ENCODE peak calls at places on chromosomes 13 and 19, in four cellular contexts. D, O, Q and Z are unnamed samples. For H3K9me3, the result is how much of the 10 kb centered on the place peaks cover.

GRCh38 chr13:36395280-36395679 is 37.0 kb upstream of the CCNA1 start:
- DNase-seq in D (peak), O (no peak), Q (no peak), Z (no peak)

GRCh38 chr13:100392709-100393630 is 195.6 kb downstream of the GGACT start:
- DNase-seq in D (peak), Q (peak), O (peak), Z (peak)

GRCh38 chr19:49151339-49152217 is 3.6 kb downstream of the HRC start:
- DNase-seq in Q (peak), D (peak), O (peak), Z (peak)

GRCh38 chr13:40434516-40435397 is 231.7 kb downstream of the FOXO1 start:
- DNase-seq in Q (no peak), D (no peak), O (no peak), Z (no peak)

GRCh38 chr13:44667950-44668349 is 91.8 kb upstream of the TSC22D1 start:
- DNase-seq in D (peak), O (no peak), Q (no peak), Z (no peak)

GRCh38 chr13:44307844-44308243 is 65.8 kb upstream of the SERP2 start:
- DNase-seq in D (no peak), Q (no peak), O (no peak), Z (no peak)

GRCh38 chr13:95056266-95056665 is 245.0 kb downstream of the ABCC4 start:
- DNase-seq in O (no peak), Q (no peak), D (no peak), Z (no peak)

GRCh38 chr13:54029226-54029625 is 1000.6 kb downstream of the OLFM4 start:
- DNase-seq in O (no peak), Q (no peak), D (no peak), Z (no peak)

GRCh38 chr13:111940892-111941291 is 126.1 kb upstream of the SOX1 start:
- DNase-seq in Q (no peak), D (no peak), O (no peak), Z (no peak)

GRCh38 chr19:51034704-51035103 is at the start of gene KLK12:
- DNase-seq in Q (no peak), D (no peak), O (no peak), Z (no peak)

GRCh38 chr19:37519890-37520289 is 13.2 kb downstream of the ZNF793 start:
- DNase-seq in Q (no peak), D (peak), O (no peak), Z (no peak)

GRCh38 chr13:79772811-79773210 is 291.9 kb downstream of the NDFIP2 start:
- DNase-seq in O (no peak), D (no peak), Q (no peak), Z (no peak)

GRCh38 chr19:49677232-49677881 is at the start of gene PRMT1:
- DNase-seq in D (no peak), Q (no peak), O (peak), Z (peak)

GRCh38 chr13:100634686-100635085 is 39.9 kb downstream of the TMTC4 start:
- DNase-seq in O (no peak), D (no peak), Q (no peak), Z (no peak)

GRCh38 chr13:32314968-32315254 is 252 bp downstream of the ZAR1L start:
- DNase-seq in Q (peak), D (peak), O (peak), Z (no peak)

GRCh38 chr13:27541386-27541785 is 78.9 kb downstream of the LNX2 start:
- DNase-seq in D (peak), Q (no peak), O (no peak), Z (no peak)

GRCh38 chr13:92270990-92271389 is 872.6 kb downstream of the GPC5 start:
- DNase-seq in O (no peak), Q (no peak), D (no peak), Z (no peak)

GRCh38 chr13:99144306-99144705 is 56.3 kb upstream of the UBAC2 start:
- DNase-seq in D (no peak), O (no peak), Q (no peak), Z (no peak)

GRCh38 chr19:1324792-1325567 is 39.3 kb downstream of the EFNA2 start:
- DNase-seq in Q (peak), D (peak), O (peak), Z (no peak)

GRCh38 chr13:45055902-45056648 is 64.2 kb upstream of the GTF2F2 start:
- DNase-seq in D (peak), O (peak), Q (peak), Z (no peak)

GRCh38 chr19:39672473-39672872 is 16.8 kb downstream of the LGALS16 start:
- DNase-seq in O (no peak), Q (no peak), D (no peak), Z (no peak)

GRCh38 chr13:109123971-109124370 is 494.6 kb downstream of the MYO16 start:
- DNase-seq in Q (no peak), O (no peak), D (no peak), Z (no peak)
- TF ChIP-seq CTCF in Q (no peak), O (no peak), D (no peak), Z (no peak)

DNA sequence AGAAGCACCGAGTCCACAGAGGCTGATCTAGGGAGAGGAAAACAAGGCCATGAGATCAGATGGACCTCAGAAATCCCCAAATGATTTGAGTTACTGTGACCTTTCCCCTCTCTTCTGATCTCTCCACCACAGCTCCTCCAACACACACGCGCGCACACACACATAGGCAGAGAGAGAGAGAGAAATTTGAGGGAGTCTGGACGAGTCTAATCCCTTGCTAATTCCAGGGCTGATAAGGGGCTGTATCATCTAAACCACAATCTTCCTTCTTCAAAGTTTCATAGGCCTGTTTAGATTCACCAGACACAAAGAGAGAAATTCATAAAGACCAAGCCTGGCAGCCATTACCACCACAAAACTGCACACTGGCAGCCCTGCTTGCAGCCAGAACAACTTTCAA is 8.6 kb downstream of the ZFP82 start:
- DNase-seq in Q (no peak), D (no peak), O (no peak), Z (no peak)
- H3K9me3 ChIP-seq in Q (under half), D (under half), O (under half), Z (under half)

DNA sequence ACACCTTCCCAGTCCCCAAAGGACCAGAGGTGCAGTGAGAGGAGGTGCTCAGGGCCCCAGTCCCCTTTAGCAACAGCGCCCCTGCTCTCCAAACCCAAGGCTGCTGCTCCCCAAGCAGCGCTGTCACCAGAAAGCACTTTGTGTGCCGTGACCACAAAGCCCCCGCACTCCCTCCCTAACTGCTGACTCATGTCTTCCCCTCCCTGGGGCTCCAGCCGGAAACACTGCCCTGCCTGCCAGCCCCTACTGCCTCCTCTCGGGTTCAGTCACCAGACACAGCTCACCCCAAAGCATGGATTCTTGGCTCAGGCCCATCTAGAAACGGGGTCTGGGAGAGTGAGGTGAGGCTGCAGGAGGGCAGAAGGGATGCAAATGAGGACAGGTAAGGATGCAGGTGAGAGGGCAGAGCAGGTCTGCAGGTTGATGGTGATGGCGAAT is 4.9 kb upstream of the TNFSF14 start:
- DNase-seq in O (peak), Q (peak), D (peak), Z (no peak)
- TF ChIP-seq CTCF in O (no peak), Q (no peak), D (no peak), Z (no peak)

GRCh38 chr19:21581646-21582045 is 76.2 kb downstream of the ZNF429 start:
- DNase-seq in D (no peak), O (no peak), Q (no peak), Z (no peak)
- H3K9me3 ChIP-seq in D (under half), O (under half), Q (under half), Z (under half)

DNA sequence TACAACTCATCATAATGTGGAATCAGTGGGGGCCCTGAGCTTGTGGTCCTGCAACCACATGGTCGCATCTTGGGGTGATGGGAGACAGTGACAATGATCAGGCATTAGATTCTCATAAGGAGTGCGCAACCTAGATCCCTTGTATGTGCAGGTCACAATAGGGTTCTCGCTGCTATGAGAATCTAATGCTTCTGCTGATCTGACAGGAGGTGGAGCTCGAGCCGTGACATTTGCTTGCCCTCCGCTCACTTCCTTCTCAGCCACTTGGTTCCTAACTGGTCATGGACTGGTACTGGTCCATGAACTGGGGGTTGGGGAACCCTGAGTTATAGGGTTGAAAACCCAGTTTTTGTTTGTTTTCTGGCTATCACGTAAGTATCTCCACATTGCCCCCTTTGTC is 1290.9 kb upstream of the ATXN8OS start:
- DNase-seq in D (no peak), O (no peak), Q (no peak), Z (no peak)
- TF ChIP-seq CTCF in D (no peak), O (no peak), Q (no peak), Z (no peak)

DNA sequence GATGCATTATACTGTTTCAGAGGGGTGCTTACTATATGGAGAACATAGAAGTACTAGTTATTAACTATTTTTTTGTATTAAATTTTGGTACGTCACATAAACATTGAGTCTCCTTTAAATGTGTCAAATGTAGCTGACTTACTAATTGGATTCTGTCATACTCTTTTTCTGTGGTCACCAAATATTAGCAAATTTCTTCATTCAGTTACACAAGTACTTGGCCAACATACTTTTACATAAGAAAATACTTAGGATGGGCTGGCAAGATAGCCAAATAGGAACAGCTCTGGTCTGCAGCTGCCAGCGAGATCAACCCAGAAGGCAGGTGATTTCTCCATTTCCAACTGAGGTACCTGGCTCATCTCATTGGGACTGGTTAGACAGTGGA is 19.2 kb downstream of the LPAR6 start:
- DNase-seq in Q (no peak), O (no peak), D (no peak), Z (no peak)
- H3K9me3 ChIP-seq in Q (under half), O (under half), D (under half), Z (under half)

GRCh38 chr13:112995395-112996091 is 26.5 kb downstream of the MCF2L start:
- DNase-seq in Q (no peak), D (no peak), O (peak), Z (no peak)
- TF ChIP-seq CTCF in Q (no peak), D (no peak), O (peak), Z (no peak)